ENCODE peak calls at places on chromosomes 6 and 20, in ten cellular contexts. J, G, I, Z, L, R, P, O, F and V are unnamed samples.

GRCh38 chr6:26270121-26270861 is 94.7 kb upstream of the BTN3A2 start:
- DNase-seq in O (no peak), Z (peak; percentile 23), G (no peak), P (no peak), J (no peak), L (no peak), I (no peak), F (no peak), R (no peak), V (no peak)

GRCh38 chr20:61744691-61745396 is 320.8 kb downstream of the TAF4 start:
- DNase-seq in R (no peak), Z (no peak), P (no peak), L (no peak), J (no peak), F (peak; percentile 38), O (peak; percentile 34), I (peak; percentile 62), G (no peak), V (no peak)

GRCh38 chr20:63064310-63064709 is 57.5 kb upstream of the BHLHE23 start:
- DNase-seq in J (peak; percentile 37), G (no peak), Z (peak; percentile 69), I (no peak), R (peak; percentile 46), L (no peak), P (no peak), O (peak; percentile 43), F (peak; percentile 44), V (peak; percentile 40)

GRCh38 chr6:112560651-112561050 is 213.5 kb downstream of the RFPL4B start:
- DNase-seq in R (no peak), J (no peak), O (no peak), I (no peak), L (no peak), P (no peak), G (no peak), F (no peak), Z (no peak), V (no peak)

GRCh38 chr6:18585032-18585573 is 198.0 kb downstream of the RNF144B start:
- DNase-seq in F (no peak), I (peak; percentile 66), Z (peak; percentile 76), O (peak; percentile 50), P (peak; percentile 56), J (peak; percentile 74), G (no peak), L (peak; percentile 79), R (no peak), V (no peak)

GRCh38 chr6:117463762-117464665 is 18.5 kb upstream of the DCBLD1 start:
- DNase-seq in O (no peak), J (no peak), G (no peak), F (no peak), L (peak; percentile 69), P (no peak), R (no peak), Z (peak; percentile 70), I (peak; percentile 67), V (no peak)

GRCh38 chr6:157173756-157174155 is 149.6 kb downstream of the TMEM242 start:
- DNase-seq in Z (no peak), R (no peak), G (no peak), J (no peak), L (no peak), P (no peak), F (no peak), I (no peak), O (no peak), V (no peak)

GRCh38 chr20:25282796-25283195 is 34.9 kb downstream of the PYGB start:
- DNase-seq in I (no peak), R (peak; percentile 35), G (no peak), P (no peak), O (no peak), J (no peak), Z (peak; percentile 80), F (no peak), L (no peak), V (peak; percentile 4)

GRCh38 chr20:6265204-6265904 is 142.5 kb upstream of the FERMT1 start:
- DNase-seq in P (no peak), R (no peak), G (no peak), J (no peak), O (no peak), F (no peak), L (peak; percentile 82), I (peak; percentile 89), Z (peak; percentile 91), V (no peak)

GRCh38 chr20:41205313-41205712 is 68.0 kb downstream of the PLCG1 start:
- DNase-seq in R (no peak), G (no peak), Z (no peak), F (no peak), P (no peak), O (no peak), J (no peak), L (no peak), I (no peak), V (no peak)

GRCh38 chr6:149107520-149107919 is 210.0 kb upstream of the TAB2 start:
- DNase-seq in J (no peak), Z (no peak), G (no peak), O (no peak), L (no peak), I (no peak), P (no peak), F (no peak), R (no peak), V (no peak)
- H3K4me3 ChIP-seq in J (no peak overlapping the region), Z (no peak overlapping the region), G (no peak overlapping the region), O (no peak overlapping the region), L (no peak overlapping the region), I (no peak overlapping the region), P (no peak overlapping the region), F (no peak overlapping the region), R (no peak overlapping the region), V (no peak overlapping the region)

GRCh38 chr6:63353282-63353630 is 33.5 kb upstream of the LGSN start:
- DNase-seq in Z (no peak), G (no peak), P (no peak), J (no peak), O (no peak), L (no peak), F (no peak), R (no peak), I (no peak), V (no peak)

GRCh38 chr6:63352587-63353281 is 33.0 kb upstream of the LGSN start:
- DNase-seq in Z (no peak), R (no peak), P (peak; percentile 43), F (no peak), L (peak; percentile 27), I (peak; percentile 69), O (no peak), G (no peak), J (no peak), V (no peak)

GRCh38 chr6:63348836-63349235 is 29.1 kb upstream of the LGSN start:
- DNase-seq in J (no peak), I (no peak), O (no peak), R (no peak), P (no peak), G (no peak), L (peak; percentile 41), F (no peak), Z (no peak), V (no peak)

GRCh38 chr6:63349401-63349800 is 29.6 kb upstream of the LGSN start:
- DNase-seq in P (no peak), L (peak; percentile 54), O (no peak), I (no peak), J (no peak), F (no peak), R (no peak), G (no peak), Z (no peak), V (no peak)

DNA sequence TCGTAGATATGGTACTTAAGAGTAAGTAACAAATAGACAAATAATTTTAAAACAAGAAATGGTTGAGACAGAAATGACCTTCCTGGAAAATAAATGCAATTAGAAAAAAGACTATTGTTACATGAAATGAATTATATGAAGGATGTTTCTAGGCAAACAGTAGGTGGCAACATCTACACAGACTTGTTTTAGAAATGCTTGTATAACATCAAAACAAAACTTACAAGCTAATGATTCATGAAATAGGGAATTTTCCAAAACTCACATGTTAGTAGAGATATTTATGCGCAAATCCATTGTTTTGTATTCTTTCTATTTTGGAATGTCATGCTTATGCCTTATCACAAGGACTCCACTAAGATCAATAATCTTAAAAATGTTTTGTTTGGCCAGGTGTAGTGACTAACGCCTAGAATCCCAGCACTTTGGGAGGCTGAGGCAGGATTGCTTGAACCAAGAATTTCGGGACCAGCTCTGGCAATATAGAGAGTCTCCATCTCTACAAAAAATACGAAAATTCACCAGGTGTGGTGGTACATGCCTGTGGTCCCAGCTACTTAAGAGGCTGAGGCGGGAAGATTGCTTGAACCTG is 32.3 kb upstream of the LGSN start:
- DNase-seq in O (no peak), F (no peak), L (peak; percentile 54), P (no peak), G (no peak), J (no peak), R (no peak), I (peak; percentile 80), Z (peak; percentile 25), V (no peak)
- TF ChIP-seq CTCF in O (peak; percentile 42), F (no peak), L (no peak), P (no peak), G (no peak), J (peak; percentile 67), R (peak; percentile 48), I (no peak), Z (peak; percentile 51), V (no peak)

DNA sequence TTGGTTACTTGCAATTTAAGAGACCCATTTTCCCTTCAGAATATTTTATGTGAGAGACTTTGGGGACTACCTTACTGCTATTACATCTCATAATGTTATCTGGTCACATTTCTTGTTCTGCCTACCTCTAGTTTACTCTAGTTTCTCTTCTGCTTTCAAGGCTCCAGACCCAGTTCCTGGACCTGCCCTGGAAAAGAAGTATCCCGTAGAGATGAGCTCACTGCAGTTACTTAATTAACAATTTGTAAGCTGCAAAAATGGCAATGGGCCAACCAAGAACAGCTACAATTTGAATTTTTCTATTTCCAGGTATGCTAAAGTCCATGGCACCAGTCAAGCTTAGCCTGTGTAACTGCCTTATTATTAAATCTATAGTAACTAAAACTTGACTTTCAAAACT is 25.0 kb downstream of the TAB2 start:
- DNase-seq in R (no peak), J (no peak), O (no peak), F (no peak), I (no peak), Z (no peak), G (no peak), L (no peak), P (no peak), V (no peak)
- H3K4me1 ChIP-seq in R (peaks cover 44% of the 10 kb centered on the region), J (no peaks in the 10 kb centered on the region), O (peaks cover 41% of the 10 kb centered on the region), F (peaks cover 63% of the 10 kb centered on the region), I (peaks cover 2% of the 10 kb centered on the region), Z (peaks cover 11% of the 10 kb centered on the region), G (peaks cover 37% of the 10 kb centered on the region), L (peaks cover 1% of the 10 kb centered on the region), P (peaks cover 16% of the 10 kb centered on the region), V (no peaks in the 10 kb centered on the region)

DNA sequence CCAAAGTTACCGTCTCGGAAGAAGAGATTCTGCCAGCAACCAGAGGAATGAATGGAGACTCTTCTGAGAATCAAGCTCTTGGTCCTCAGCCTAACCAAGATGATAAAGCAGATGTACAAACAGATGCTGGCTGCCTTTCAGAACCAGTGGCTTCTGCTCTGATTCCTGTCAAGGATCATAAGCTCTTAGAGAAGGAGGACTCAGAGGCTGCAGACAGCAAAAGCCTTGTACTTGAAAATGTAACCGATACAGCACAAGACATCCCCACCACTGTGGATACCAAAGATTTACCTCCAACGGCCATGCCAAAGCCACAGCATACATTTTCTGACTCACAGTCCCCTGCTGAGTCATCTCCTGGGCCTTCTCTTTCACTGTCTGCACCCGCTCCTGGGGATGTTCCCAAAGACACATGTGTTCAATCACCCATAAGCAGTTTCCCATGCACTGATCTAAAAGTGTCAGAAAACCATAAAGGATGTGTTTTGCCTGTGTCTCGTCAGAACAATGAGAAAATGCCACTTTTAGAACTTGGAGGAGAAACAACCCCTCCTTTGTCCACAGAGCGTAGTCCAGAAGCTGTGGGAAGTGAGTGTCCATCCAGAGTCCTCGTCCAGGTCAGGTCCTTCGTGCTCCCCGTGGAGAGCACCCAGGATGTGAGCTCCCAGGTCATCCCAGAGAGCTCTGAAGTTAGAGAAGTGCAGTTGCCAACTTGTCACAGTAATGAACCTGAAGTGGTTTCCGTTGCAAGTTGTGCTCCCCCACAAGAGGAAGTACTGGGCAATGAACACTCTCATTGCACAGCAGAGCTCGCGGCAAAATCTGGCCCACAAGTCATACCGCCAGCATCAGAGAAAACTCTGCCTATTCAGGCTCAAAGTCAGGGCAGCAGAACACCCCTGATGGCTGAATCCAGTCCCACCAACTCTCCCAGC is 109.6 kb downstream of the RTN4IP1 start:
- DNase-seq in R (peak; percentile 80), G (no peak), Z (peak; percentile 77), F (peak; percentile 93), I (peak; percentile 86), P (no peak), L (no peak), J (no peak), O (peak; percentile 59), V (no peak)
- H3K4me3 ChIP-seq in R (no peak overlapping the region), G (no peak overlapping the region), Z (peak overlapping the region; percentile 50), F (peak overlapping the region; percentile 62), I (peak overlapping the region; percentile 19), P (no peak overlapping the region), L (no peak overlapping the region), J (peak overlapping the region; percentile 14), O (no peak overlapping the region), V (peak overlapping the region; percentile 3)